ENCODE peak calls at places on chromosomes 12 and 14, in nine cellular contexts. E is colonic mucosa; B is stimulated activated CD8-positive, alpha-beta memory T cell treated with anti-CD3 and anti-CD28 coated beads, Interleukin-4, amount 100 ng/mL, for 1 hour; J is GM04504; S is HL-60; X is GM12891; D is sigmoid colon; T is stimulated activated CD4-positive, alpha-beta T cell treated with anti-CD3 and anti-CD28 coated beads, Interleukin-12 subunit alpha, Interleukin-12 subunit beta, amount 100 ng/mL, for 24 hours; H is left ventricle myocardium inferior. U is an unnamed sample.

GRCh38 chr12:2160043-2160442 is 107.3 kb downstream of the CACNA1C start:
- DNase-seq in D (no peak), J (no peak), X (no peak), T (no peak), B (no peak), S (no peak), E (no peak), H (no peak), U (no peak)

GRCh38 chr14:24072436-24072835 is 1.1 kb downstream of the CPNE6 start:
- DNase-seq in H (no peak), S (no peak), X (no peak), J (no peak), B (no peak), T (no peak), E (no peak), D (no peak), U (no peak)

GRCh38 chr12:101823891-101824290 is 6.9 kb downstream of the GNPTAB start:
- DNase-seq in J (no peak), S (peak; percentile 67), D (peak; percentile 65), T (peak; percentile 45), H (peak; percentile 39), X (no peak), B (peak; percentile 42), E (peak; percentile 49), U (no peak)

GRCh38 chr12:52672321-52672933 is 7.8 kb downstream of the KRT1 start:
- DNase-seq in X (no peak), D (no peak), H (no peak), S (no peak), E (no peak), B (no peak), J (no peak), T (no peak), U (peak; percentile 45)

GRCh38 chr12:8950702-8951478 is 1.4 kb upstream of the M6PR start:
- DNase-seq in X (no peak), B (no peak), S (no peak), H (no peak), J (no peak), T (no peak), D (no peak), E (no peak), U (no peak)

GRCh38 chr12:54240971-54241588 is 38.8 kb downstream of the CBX5 start:
- DNase-seq in T (no peak), S (no peak), H (no peak), D (no peak), B (no peak), J (no peak), X (no peak), E (no peak), U (no peak)

GRCh38 chr12:108306014-108306501 is 33.1 kb downstream of the CMKLR1 start:
- DNase-seq in B (no peak), D (no peak), J (peak; percentile 41), X (no peak), H (no peak), E (no peak), T (no peak), S (no peak), U (no peak)

GRCh38 chr12:6241495-6241894 is 41.3 kb downstream of the CD9 start:
- DNase-seq in X (no peak), H (peak; percentile 78), B (no peak), J (no peak), S (no peak), E (peak; percentile 84), D (no peak), T (no peak), U (no peak)

GRCh38 chr12:62414180-62414579 is 52.4 kb upstream of the MON2 start:
- DNase-seq in X (no peak), B (no peak), D (no peak), E (no peak), S (no peak), H (no peak), T (no peak), J (no peak), U (no peak)

U was measured in suprapubic skin.